ENCODE peak calls at places on chromosomes 13 and 19, in nine cellular contexts. T, Y, K, Q, N, L, G, M and I are unnamed samples.

GRCh38 chr13:62014299-62014698 is 598.6 kb upstream of the PCDH20 start:
- DNase-seq in N (no peak), Q (no peak), L (no peak), M (no peak), G (no peak), T (peak; percentile 23), K (no peak), Y (no peak), I (no peak)

GRCh38 chr13:30561506-30561905 is 56.2 kb upstream of the USPL1 start:
- DNase-seq in L (no peak), K (no peak), Y (no peak), M (no peak), T (peak; percentile 22), Q (no peak), G (no peak), N (no peak), I (no peak)

GRCh38 chr19:39470724-39471339 is 9.8 kb upstream of the TIMM50 start:
- DNase-seq in M (no peak), N (no peak), Q (no peak), G (no peak), T (no peak), L (no peak), Y (no peak), K (no peak), I (no peak)

GRCh38 chr13:100209857-100210580 is 121.1 kb downstream of the PCCA start:
- DNase-seq in T (no peak), M (no peak), K (no peak), G (no peak), Y (no peak), L (no peak), N (no peak), Q (no peak), I (peak; percentile 75)

GRCh38 chr19:54882758-54883157 is 8.7 kb downstream of the FCAR start:
- DNase-seq in L (no peak), Q (no peak), K (no peak), M (no peak), Y (no peak), T (no peak), G (no peak), N (no peak), I (no peak)

GRCh38 chr13:94928127-94928526 is 215.8 kb upstream of the SOX21 start:
- DNase-seq in Y (no peak), L (no peak), M (no peak), N (no peak), G (no peak), Q (no peak), T (no peak), K (no peak), I (no peak)

GRCh38 chr19:13033819-13034611 is 38.7 kb downstream of the NFIX start:
- DNase-seq in N (peak; percentile 75), Y (peak; percentile 86), K (peak; percentile 91), M (peak; percentile 84), G (peak; percentile 79), Q (peak; percentile 86), T (peak; percentile 43), L (peak; percentile 68), I (no peak)

GRCh38 chr13:75986818-75987217 is 350.7 kb downstream of the LMO7 start:
- DNase-seq in Q (no peak), N (no peak), T (no peak), L (no peak), K (no peak), G (no peak), Y (no peak), M (no peak), I (no peak)

GRCh38 chr13:44619651-44620050 is 43.5 kb upstream of the TSC22D1 start:
- DNase-seq in K (no peak), L (no peak), T (no peak), Y (no peak), M (no peak), G (no peak), Q (no peak), N (no peak), I (no peak)

GRCh38 chr13:44620057-44620456 is 43.9 kb upstream of the TSC22D1 start:
- DNase-seq in T (peak; percentile 44), G (no peak), L (no peak), Y (no peak), K (no peak), M (no peak), Q (no peak), N (no peak), I (peak; percentile 55)

GRCh38 chr13:44617648-44618047 is 41.5 kb upstream of the TSC22D1 start:
- DNase-seq in N (no peak), T (no peak), Y (no peak), K (no peak), M (no peak), Q (no peak), G (no peak), L (no peak), I (no peak)

GRCh38 chr13:44622259-44622658 is 46.1 kb upstream of the TSC22D1 start:
- DNase-seq in K (no peak), T (no peak), Q (no peak), N (no peak), M (no peak), Y (no peak), L (no peak), G (no peak), I (no peak)

DNA sequence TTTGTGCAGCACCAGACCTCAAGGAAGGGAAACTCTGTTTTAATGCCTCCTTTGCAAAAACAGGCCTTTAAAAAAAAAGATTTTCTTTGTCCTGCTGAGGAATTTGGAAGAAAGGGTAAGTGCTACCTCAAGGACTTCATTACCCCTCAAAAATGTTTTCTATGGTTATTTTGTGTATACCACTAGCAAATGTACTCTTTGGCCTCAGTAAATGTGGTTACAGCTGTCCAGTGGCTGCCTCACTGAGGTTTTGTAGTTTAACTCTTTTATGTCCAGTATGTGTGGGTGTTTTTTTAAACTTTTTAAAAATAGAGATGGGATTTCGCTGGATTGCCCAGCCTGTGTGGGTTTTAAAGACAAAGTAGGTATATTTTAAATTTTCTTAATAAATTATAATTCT is 42.2 kb upstream of the TSC22D1 start:
- DNase-seq in G (no peak), K (no peak), M (no peak), L (no peak), Q (no peak), T (no peak), Y (no peak), N (no peak), I (no peak)
- H3K4me1 ChIP-seq in G (no peaks in the 10 kb centered on the region), K (no peaks in the 10 kb centered on the region), M (no peaks in the 10 kb centered on the region), L (no peaks in the 10 kb centered on the region), Q (peaks cover 9% of the 10 kb centered on the region), T (no peaks in the 10 kb centered on the region), Y (no peaks in the 10 kb centered on the region), N (no peaks in the 10 kb centered on the region), I (no peaks in the 10 kb centered on the region)

DNA sequence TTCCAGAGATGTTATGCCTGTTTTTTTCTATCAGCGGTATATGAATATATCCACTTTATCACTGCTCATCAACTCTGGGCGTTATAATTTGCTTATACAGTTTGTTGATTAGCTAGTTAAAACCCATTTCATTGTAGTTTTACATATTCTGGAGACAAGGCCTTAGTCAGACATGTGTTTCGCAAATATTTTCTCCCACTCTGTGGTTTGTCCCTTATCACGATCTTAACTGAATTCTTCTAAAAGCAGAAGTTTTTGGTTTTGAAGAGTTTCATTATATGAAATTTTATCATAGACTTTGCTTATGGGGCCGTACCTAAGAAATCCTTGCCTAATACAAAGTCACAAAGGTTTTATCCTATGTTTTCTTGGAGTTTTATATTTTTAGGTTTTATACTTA is 84.6 kb downstream of the FRY start:
- DNase-seq in Q (no peak), K (no peak), N (no peak), L (no peak), Y (no peak), M (no peak), G (no peak), T (no peak), I (no peak)
- H3K27ac ChIP-seq in Q (peak overlapping the region; percentile 87), K (no peak overlapping the region), N (peak overlapping the region; percentile 68), L (no peak overlapping the region), Y (no peak overlapping the region), M (no peak overlapping the region), G (no peak overlapping the region), T (no peak overlapping the region), I (no peak overlapping the region)

GRCh38 chr19:29233591-29233990 is 20.6 kb upstream of the UQCRFS1 start:
- DNase-seq in M (no peak), T (no peak), L (no peak), Q (no peak), K (no peak), Y (no peak), N (no peak), G (no peak), I (no peak)
- H3K4me1 ChIP-seq in M (no peaks in the 10 kb centered on the region), T (no peaks in the 10 kb centered on the region), L (no peaks in the 10 kb centered on the region), Q (no peaks in the 10 kb centered on the region), K (no peaks in the 10 kb centered on the region), Y (no peaks in the 10 kb centered on the region), N (no peaks in the 10 kb centered on the region), G (no peaks in the 10 kb centered on the region), I (no peaks in the 10 kb centered on the region)

DNA sequence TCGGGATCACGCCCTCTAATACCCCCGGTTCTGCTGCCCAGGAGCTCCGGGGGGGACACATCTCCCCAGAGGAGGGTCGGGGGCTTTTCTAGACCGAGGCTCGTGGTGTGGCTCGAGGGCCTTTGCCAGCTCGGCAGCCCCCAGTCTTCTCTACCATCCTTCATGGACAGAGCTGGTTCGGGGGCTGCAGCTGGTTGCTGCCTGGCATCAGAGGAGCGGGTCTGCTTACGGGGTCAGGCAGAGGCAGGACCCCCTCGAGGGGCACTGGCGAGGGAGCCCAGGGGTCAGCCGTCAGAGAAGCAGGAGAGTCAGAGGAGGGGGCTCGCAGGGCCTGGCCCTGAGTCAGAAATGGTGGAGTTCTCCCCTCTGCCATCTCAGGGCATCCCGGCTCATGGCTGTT is 123.5 kb downstream of the KDM4B start:
- DNase-seq in Y (no peak), T (no peak), Q (no peak), K (no peak), G (no peak), M (no peak), N (no peak), L (no peak), I (no peak)
- H3K27ac ChIP-seq in Y (peak overlapping the region; percentile 2), T (no peak overlapping the region), Q (peak overlapping the region; percentile 77), K (no peak overlapping the region), G (no peak overlapping the region), M (peak overlapping the region; percentile 67), N (peak overlapping the region; percentile 74), L (peak overlapping the region; percentile 43), I (no peak overlapping the region)

GRCh38 chr13:33743438-33744368 is 74.2 kb upstream of the RFC3 start:
- DNase-seq in N (no peak), G (no peak), Y (no peak), K (no peak), M (no peak), Q (no peak), L (no peak), T (no peak), I (no peak)
- H3K4me1 ChIP-seq in N (peaks cover 7% of the 10 kb centered on the region), G (peaks cover 12% of the 10 kb centered on the region), Y (peaks cover 10% of the 10 kb centered on the region), K (no peaks in the 10 kb centered on the region), M (peaks cover 28% of the 10 kb centered on the region), Q (peaks cover 23% of the 10 kb centered on the region), L (peaks cover 38% of the 10 kb centered on the region), T (no peaks in the 10 kb centered on the region), I (no peaks in the 10 kb centered on the region)

GRCh38 chr13:39378293-39378692 is 224.7 kb downstream of the LHFPL6 start:
- DNase-seq in Y (no peak), Q (no peak), G (no peak), T (no peak), N (no peak), K (no peak), L (no peak), M (no peak), I (no peak)
- H3K27ac ChIP-seq in Y (no peak overlapping the region), Q (no peak overlapping the region), G (no peak overlapping the region), T (no peak overlapping the region), N (peak overlapping the region; percentile 55), K (no peak overlapping the region), L (no peak overlapping the region), M (no peak overlapping the region), I (no peak overlapping the region)

GRCh38 chr19:35294328-35294727 is 2.4 kb downstream of the MAG start:
- DNase-seq in Y (no peak), Q (no peak), N (no peak), K (no peak), T (no peak), M (no peak), G (no peak), L (no peak), I (no peak)
- H3K4me1 ChIP-seq in Y (no peaks in the 10 kb centered on the region), Q (no peaks in the 10 kb centered on the region), N (no peaks in the 10 kb centered on the region), K (no peaks in the 10 kb centered on the region), T (no peaks in the 10 kb centered on the region), M (no peaks in the 10 kb centered on the region), G (no peaks in the 10 kb centered on the region), L (peaks cover 28% of the 10 kb centered on the region), I (no peaks in the 10 kb centered on the region)